ENCODE peak calls at places on chromosomes 1 and 21, in seven cellular contexts. H is uterus, T is IMR-90, A is fibroblast of lung, K is mesendoderm, O is OCI-LY7, F is psoas muscle. V is an unnamed sample.

GRCh38 chr1:234721476-234722266 is 111.7 kb upstream of the IRF2BP2 start:
- DNase-seq in H (peak), T (peak), A (peak), K (no peak), O (no peak), F (no peak), V (peak)

GRCh38 chr1:203440780-203441179 is 34.8 kb upstream of the PRELP start:
- DNase-seq in H (peak), T (peak), A (peak), K (peak), O (peak), F (peak), V (peak)

GRCh38 chr1:44707112-44707881 is 23.7 kb downstream of the RNU5D-1 start:
- DNase-seq in H (no peak), T (peak), A (peak), K (no peak), O (no peak), F (no peak), V (no peak)

GRCh38 chr1:39829791-39830533 is 41.3 kb upstream of the BMP8B start:
- DNase-seq in H (no peak), T (peak), A (peak), K (peak), O (no peak), F (no peak), V (no peak)

GRCh38 chr1:202249846-202250245 is 56.2 kb downstream of the LGR6 start:
- DNase-seq in H (no peak), T (no peak), A (peak), K (no peak), O (no peak), F (no peak), V (no peak)

GRCh38 chr1:31712625-31713024 is 8.8 kb upstream of the COL16A1 start:
- DNase-seq in H (peak), T (peak), A (peak), K (peak), O (no peak), F (no peak), V (no peak)

GRCh38 chr1:160421881-160422280 is 21.5 kb downstream of the VANGL2 start:
- DNase-seq in H (no peak), T (no peak), A (no peak), K (no peak), O (no peak), F (no peak), V (no peak)

GRCh38 chr1:184376359-184376758 is 10.5 kb upstream of the C1orf21 start:
- DNase-seq in H (no peak), T (no peak), A (peak), K (no peak), O (no peak), F (no peak), V (no peak)

GRCh38 chr1:226479432-226479831 is 69.1 kb upstream of the STUM start:
- DNase-seq in H (no peak), T (no peak), A (no peak), K (no peak), O (no peak), F (no peak), V (no peak)

GRCh38 chr1:97610748-97611147 is 310.1 kb downstream of the DPYD start:
- DNase-seq in H (no peak), T (no peak), A (no peak), K (no peak), O (no peak), F (no peak), V (no peak)

GRCh38 chr1:159889821-159890252 is 10.1 kb downstream of the CFAP45 start:
- DNase-seq in H (no peak), T (peak), A (peak), K (peak), O (peak), F (no peak), V (no peak)

GRCh38 chr1:248926401-248927182 is 20.6 kb downstream of the PGBD2 start:
- DNase-seq in H (no peak), T (peak), A (peak), K (no peak), O (no peak), F (no peak), V (no peak)

GRCh38 chr1:6867688-6868370 is 82.6 kb downstream of the CAMTA1 start:
- DNase-seq in H (no peak), T (no peak), A (no peak), K (peak), O (no peak), F (no peak), V (no peak)

GRCh38 chr1:185069202-185069601 is 23.8 kb downstream of the RNF2 start:
- DNase-seq in H (no peak), T (no peak), A (peak), K (no peak), O (no peak), F (no peak), V (no peak)

GRCh38 chr1:145877923-145878486 is 7.7 kb downstream of the ANKRD35 start:
- DNase-seq in H (no peak), T (no peak), A (no peak), K (peak), O (no peak), F (no peak), V (no peak)

GRCh38 chr1:221555689-221556433 is 186.0 kb downstream of the DUSP10 start:
- DNase-seq in H (no peak), T (no peak), A (no peak), K (no peak), O (no peak), F (no peak), V (no peak)

GRCh38 chr1:53114090-53114489 is 28.3 kb downstream of the SLC1A7 start:
- DNase-seq in H (no peak), T (no peak), A (no peak), K (no peak), O (no peak), F (no peak), V (no peak)

GRCh38 chr21:28884481-28884880 is 108.2 kb downstream of the LTN1 start:
- DNase-seq in H (no peak), T (peak), A (peak), K (peak), O (peak), F (no peak), V (no peak)

GRCh38 chr1:199907361-199907760 is 120.1 kb upstream of the NR5A2 start:
- DNase-seq in H (no peak), T (no peak), A (no peak), K (no peak), O (no peak), F (no peak), V (no peak)

GRCh38 chr1:215397843-215398242 is 169.3 kb upstream of the KCTD3 start:
- DNase-seq in H (no peak), T (no peak), A (no peak), K (no peak), O (no peak), F (no peak), V (no peak)

GRCh38 chr1:67060811-67061218 is 6.9 kb upstream of the SLC35D1 start:
- DNase-seq in H (no peak), T (peak), A (peak), K (peak), O (no peak), F (no peak), V (no peak)

GRCh38 chr1:203593723-203594122 is 32.9 kb upstream of the ATP2B4 start:
- DNase-seq in H (no peak), T (peak), A (no peak), K (peak), O (peak), F (peak), V (no peak)

GRCh38 chr1:160206421-160207117 is 1.4 kb downstream of the PEA15 start:
- DNase-seq in H (no peak), T (peak), A (peak), K (peak), O (peak), F (no peak), V (no peak)

GRCh38 chr1:210302501-210302900 is 26.2 kb upstream of the HHAT start:
- DNase-seq in H (no peak), T (no peak), A (no peak), K (no peak), O (no peak), F (peak), V (no peak)

GRCh38 chr1:200856716-200857352 is 15.9 kb upstream of the GPR25 start:
- DNase-seq in H (no peak), T (peak), A (peak), K (no peak), O (no peak), F (no peak), V (no peak)

GRCh38 chr1:108569097-108569728 is 9.3 kb downstream of the EEIG2 start:
- DNase-seq in H (no peak), T (peak), A (peak), K (peak), O (no peak), F (no peak), V (no peak)

GRCh38 chr1:43952731-43953350 is 6.1 kb downstream of the IPO13 start:
- DNase-seq in H (no peak), T (no peak), A (no peak), K (peak), O (no peak), F (no peak), V (no peak)

GRCh38 chr1:198678901-198679329 is 40.1 kb downstream of the PTPRC start:
- DNase-seq in H (no peak), T (no peak), A (no peak), K (no peak), O (peak), F (no peak), V (no peak)

GRCh38 chr1:81179239-81179638 is 621.5 kb upstream of the ADGRL2 start:
- DNase-seq in H (no peak), T (peak), A (peak), K (no peak), O (no peak), F (no peak), V (no peak)

GRCh38 chr1:193184776-193185175 is 1.6 kb downstream of the B3GALT2 start:
- DNase-seq in H (no peak), T (no peak), A (no peak), K (no peak), O (no peak), F (no peak), V (no peak)
- H3K27ac ChIP-seq in H (no peak), T (no peak), A (no peak), K (no peak), O (no peak), F (no peak), V (peak)

DNA sequence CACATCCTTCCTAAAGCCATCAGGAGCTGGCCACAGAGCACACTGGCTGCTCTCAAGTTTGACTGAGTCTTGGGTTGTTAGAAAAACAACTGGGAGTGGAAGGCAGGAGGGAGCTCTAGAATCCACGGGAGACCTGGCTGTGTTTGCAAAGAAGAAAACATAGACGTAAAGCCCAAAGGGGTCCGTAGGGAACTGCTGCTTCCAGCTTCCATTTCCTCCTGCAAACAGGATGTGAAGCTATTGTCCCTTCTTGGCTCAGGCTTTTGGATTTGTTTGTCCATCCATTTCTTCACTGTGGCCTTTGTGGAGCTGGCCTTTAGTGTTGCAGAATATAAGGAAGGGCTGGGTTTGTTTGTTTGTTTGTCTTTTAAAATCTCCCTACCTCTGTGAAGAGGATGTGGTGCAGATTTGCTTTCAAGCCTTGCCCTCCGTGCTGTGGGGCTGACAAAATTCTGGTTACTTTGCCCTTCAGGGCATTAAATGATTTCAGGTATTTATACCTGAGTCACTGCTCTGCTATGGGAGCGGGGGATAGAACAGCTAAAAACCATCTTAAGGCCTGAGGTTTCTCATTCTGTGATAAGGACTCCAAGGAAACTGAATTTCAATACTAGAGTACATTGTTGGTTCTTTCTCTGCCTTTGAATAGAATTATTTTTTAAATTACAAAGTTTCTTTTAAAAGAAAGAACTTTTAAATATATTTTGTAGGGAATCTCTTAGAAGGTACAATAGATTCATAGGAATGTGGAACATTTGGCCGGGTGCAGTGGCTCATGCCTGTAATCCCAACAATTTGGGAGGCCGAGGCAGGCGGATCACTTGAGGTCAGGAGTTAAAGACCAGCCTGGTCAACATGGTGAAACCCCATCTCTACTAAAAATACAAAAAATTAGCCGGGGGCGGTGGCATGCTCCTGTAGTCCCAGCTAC is 74.3 kb downstream of the MPZL1 start:
- DNase-seq in H (no peak), T (no peak), A (peak), K (peak), O (no peak), F (peak), V (no peak)
- H3K27ac ChIP-seq in H (peak), T (peak), A (peak), K (peak), O (no peak), F (peak), V (no peak)

DNA sequence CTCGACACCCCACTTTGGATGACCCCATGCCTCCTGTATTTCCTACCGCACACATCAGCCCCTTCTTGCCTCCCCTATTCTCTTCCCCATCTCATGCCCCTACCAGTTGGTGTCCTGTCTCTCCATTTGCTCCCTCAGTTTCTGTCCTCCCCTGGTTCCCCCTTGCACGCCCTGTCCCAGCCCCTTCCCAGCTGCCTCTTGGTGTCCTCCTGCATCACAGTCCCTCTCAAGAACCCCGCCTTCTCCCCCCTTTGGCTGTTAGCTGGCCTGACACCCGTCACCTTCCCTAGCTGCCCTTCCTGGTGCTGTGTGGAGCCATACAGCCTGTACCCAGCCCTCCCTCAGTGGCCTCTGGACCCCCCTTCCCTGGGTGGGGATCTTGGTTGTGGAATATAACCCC is 41.5 kb upstream of the NFASC start:
- DNase-seq in H (no peak), T (no peak), A (no peak), K (no peak), O (no peak), F (no peak), V (peak)
- H3K27ac ChIP-seq in H (peak), T (no peak), A (peak), K (no peak), O (no peak), F (no peak), V (peak)

DNA sequence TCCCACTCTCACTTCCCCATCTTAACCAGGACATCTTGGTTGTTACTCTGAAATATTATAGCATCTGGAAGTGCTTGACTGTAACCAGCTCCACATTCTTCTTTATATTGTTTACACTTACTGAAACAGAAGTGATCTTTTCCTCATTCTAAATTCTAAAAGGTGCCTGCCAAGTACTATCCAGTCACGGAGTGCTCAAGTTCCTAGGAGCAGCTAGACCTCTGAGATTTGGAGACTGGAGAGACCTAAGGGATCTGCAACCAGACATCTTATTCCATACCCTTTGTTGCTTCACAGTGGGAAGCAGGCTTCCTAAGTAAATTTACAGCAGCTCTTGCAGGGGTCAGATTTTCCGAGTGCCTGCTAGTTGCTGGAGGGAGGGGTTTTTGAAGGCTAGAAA is 150.5 kb downstream of the MAST2 start:
- DNase-seq in H (no peak), T (peak), A (peak), K (peak), O (no peak), F (no peak), V (no peak)
- H3K27ac ChIP-seq in H (peak), T (peak), A (peak), K (peak), O (no peak), F (peak), V (no peak)

DNA sequence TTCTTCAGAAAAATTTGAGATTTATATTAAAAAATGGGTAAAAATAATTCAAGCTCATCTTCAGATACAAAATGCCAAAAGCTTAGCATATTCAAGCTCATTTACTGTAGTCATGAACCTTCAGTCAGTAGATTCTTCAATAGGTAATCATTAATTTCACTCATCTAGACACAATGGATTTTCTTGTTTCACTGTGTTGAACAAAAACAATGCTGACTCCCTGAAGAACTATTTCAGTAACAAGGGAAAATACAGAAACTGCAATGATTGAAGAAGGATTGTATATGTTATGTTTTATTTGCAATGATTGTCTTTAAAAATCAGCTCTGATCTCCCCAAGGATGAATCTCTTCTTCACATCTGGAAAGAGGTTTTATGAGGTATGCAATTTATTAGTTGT is 9.2 kb upstream of the HOOK1 start:
- DNase-seq in H (no peak), T (no peak), A (no peak), K (no peak), O (no peak), F (no peak), V (no peak)
- H3K27ac ChIP-seq in H (no peak), T (no peak), A (no peak), K (no peak), O (no peak), F (no peak), V (no peak)

GRCh38 chr1:15329481-15329815 is 80.2 kb upstream of the EFHD2 start:
- DNase-seq in H (no peak), T (no peak), A (no peak), K (no peak), O (no peak), F (no peak), V (no peak)
- H3K27ac ChIP-seq in H (no peak), T (no peak), A (no peak), K (no peak), O (no peak), F (no peak), V (no peak)

GRCh38 chr1:3263790-3264189 is 190.7 kb upstream of the ARHGEF16 start:
- DNase-seq in H (no peak), T (no peak), A (no peak), K (no peak), O (no peak), F (no peak), V (no peak)
- H3K27ac ChIP-seq in H (no peak), T (no peak), A (no peak), K (no peak), O (no peak), F (no peak), V (no peak)

GRCh38 chr1:172955161-172955821 is 95.5 kb downstream of the TNFSF18 start:
- DNase-seq in H (no peak), T (peak), A (peak), K (no peak), O (no peak), F (no peak), V (no peak)

GRCh38 chr1:172951728-172952365 is 98.9 kb downstream of the TNFSF18 start:
- DNase-seq in H (no peak), T (peak), A (peak), K (no peak), O (no peak), F (no peak), V (no peak)

GRCh38 chr1:172952541-172952940 is 98.2 kb downstream of the TNFSF18 start:
- DNase-seq in H (no peak), T (no peak), A (peak), K (no peak), O (no peak), F (no peak), V (no peak)

GRCh38 chr1:172956871-172957270 is 93.9 kb downstream of the TNFSF18 start:
- DNase-seq in H (no peak), T (no peak), A (no peak), K (no peak), O (no peak), F (no peak), V (no peak)

DNA sequence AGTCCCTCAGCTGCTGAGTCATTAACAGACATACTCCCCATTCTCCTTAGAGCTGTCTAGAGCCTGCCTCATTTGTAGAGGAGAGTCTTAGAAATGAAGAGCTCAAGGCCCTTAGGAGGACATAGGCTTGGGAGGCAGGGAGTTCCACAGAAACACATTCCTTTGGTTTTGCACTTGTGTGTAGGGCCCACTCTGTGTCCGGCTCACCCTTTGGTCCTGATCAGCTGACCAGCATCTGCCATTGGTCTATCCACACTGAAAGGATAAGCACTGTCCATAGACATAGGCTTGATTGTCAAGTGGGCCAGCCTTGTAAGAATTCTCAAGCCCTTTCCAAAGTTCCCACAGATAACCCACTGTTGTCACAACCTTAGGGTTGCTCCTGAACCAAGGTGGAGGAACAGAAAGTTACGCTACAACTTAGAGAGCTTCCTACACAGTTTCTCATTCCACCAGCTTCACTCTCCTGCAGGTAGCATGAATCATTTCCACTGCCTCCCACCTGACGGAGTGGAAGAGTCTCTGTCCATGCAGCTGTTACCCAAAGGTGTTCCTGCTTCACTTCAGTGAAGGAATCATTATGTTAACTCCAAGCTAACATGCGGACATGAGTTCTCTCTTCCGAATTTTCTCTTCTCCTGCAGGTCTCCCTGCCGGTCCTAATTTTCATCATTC is 96.1 kb downstream of the TNFSF18 start:
- DNase-seq in H (no peak), T (no peak), A (no peak), K (no peak), O (no peak), F (no peak), V (no peak)
- H3K27ac ChIP-seq in H (no peak), T (peak), A (no peak), K (no peak), O (no peak), F (no peak), V (no peak)